ENCODE peak calls at places on chromosomes 13 and 19, in seven cellular contexts. A, S, U, R, C, M and D are unnamed samples.

GRCh38 chr19:2050991-2051770 is at the start of gene MKNK2:
- DNase-seq in A (peak), S (peak), U (peak), R (peak), C (peak), M (peak), D (peak)

GRCh38 chr19:57813919-57814504 is 701 bp downstream of the ZNF552 start:
- DNase-seq in A (no peak), S (no peak), U (no peak), R (no peak), C (no peak), M (peak), D (no peak)

GRCh38 chr13:40302351-40302750 is 364.1 kb downstream of the FOXO1 start:
- DNase-seq in A (no peak), S (no peak), U (no peak), R (no peak), C (no peak), M (no peak), D (no peak)

GRCh38 chr13:51502206-51502651 is 49.4 kb upstream of the INTS6 start:
- DNase-seq in A (no peak), S (no peak), U (no peak), R (no peak), C (no peak), M (no peak), D (no peak)

GRCh38 chr13:99258946-99259345 is 767 bp upstream of the GPR18 start:
- DNase-seq in A (no peak), S (no peak), U (no peak), R (no peak), C (no peak), M (no peak), D (no peak)

GRCh38 chr19:42254083-42254849 is 662 bp downstream of the ERF start:
- DNase-seq in A (peak), S (peak), U (peak), R (peak), C (peak), M (peak), D (peak)

GRCh38 chr13:52779028-52779612 is 39.5 kb upstream of the CNMD start:
- DNase-seq in A (no peak), S (no peak), U (no peak), R (no peak), C (no peak), M (no peak), D (no peak)

GRCh38 chr19:17156947-17157302 is 58.2 kb upstream of the USE1 start:
- DNase-seq in A (no peak), S (no peak), U (no peak), R (no peak), C (no peak), M (no peak), D (no peak)

GRCh38 chr19:47106819-47107200 is 6.8 kb downstream of the ZC3H4 start:
- DNase-seq in A (no peak), S (no peak), U (no peak), R (no peak), C (no peak), M (no peak), D (no peak)

GRCh38 chr19:33879818-33880575 is 83.3 kb downstream of the KCTD15 start:
- DNase-seq in A (peak), S (no peak), U (peak), R (no peak), C (no peak), M (peak), D (no peak)

GRCh38 chr13:97233499-97233898 is 11.4 kb downstream of the MBNL2 start:
- DNase-seq in A (no peak), S (no peak), U (no peak), R (no peak), C (no peak), M (no peak), D (no peak)

GRCh38 chr19:9796113-9796773 is 22.6 kb downstream of the FBXL12 start:
- DNase-seq in A (peak), S (peak), U (peak), R (peak), C (peak), M (peak), D (peak)

GRCh38 chr19:54462072-54462712 is 1.4 kb downstream of the LENG9 start:
- DNase-seq in A (no peak), S (no peak), U (peak), R (no peak), C (no peak), M (no peak), D (no peak)

GRCh38 chr13:94093652-94094310 is 385.7 kb downstream of the DCT start:
- DNase-seq in A (no peak), S (no peak), U (no peak), R (no peak), C (no peak), M (no peak), D (no peak)

GRCh38 chr13:30792257-30793000 is 57.1 kb downstream of the ALOX5AP start:
- DNase-seq in A (no peak), S (no peak), U (peak), R (no peak), C (no peak), M (peak), D (no peak)

GRCh38 chr19:8577247-8577646 is at the start of gene MYO1F:
- DNase-seq in A (no peak), S (peak), U (no peak), R (no peak), C (no peak), M (no peak), D (no peak)

GRCh38 chr13:99192480-99192879 is 8.2 kb upstream of the UBAC2 start:
- DNase-seq in A (no peak), S (no peak), U (no peak), R (no peak), C (no peak), M (no peak), D (no peak)

GRCh38 chr13:98405107-98405571 is 171.8 kb downstream of the STK24 start:
- DNase-seq in A (peak), S (no peak), U (peak), R (no peak), C (no peak), M (no peak), D (no peak)

GRCh38 chr19:2035590-2035991 is 15.5 kb downstream of the MKNK2 start:
- DNase-seq in A (peak), S (no peak), U (no peak), R (no peak), C (no peak), M (no peak), D (no peak)

GRCh38 chr19:50724522-50725217 is 1.5 kb downstream of the CLEC11A start:
- DNase-seq in A (peak), S (peak), U (peak), R (peak), C (peak), M (peak), D (peak)

GRCh38 chr19:10885241-10886169 is 14.2 kb downstream of the CARM1 start:
- DNase-seq in A (no peak), S (no peak), U (no peak), R (no peak), C (no peak), M (no peak), D (no peak)

GRCh38 chr13:50589651-50590054 is 253.8 kb downstream of the DLEU7 start:
- DNase-seq in A (no peak), S (no peak), U (no peak), R (no peak), C (no peak), M (no peak), D (no peak)

GRCh38 chr13:98878421-98879126 is 99.3 kb downstream of the DOCK9 start:
- DNase-seq in A (no peak), S (no peak), U (no peak), R (no peak), C (no peak), M (no peak), D (no peak)

GRCh38 chr13:106291006-106291405 is 244.5 kb downstream of the EFNB2 start:
- DNase-seq in A (no peak), S (no peak), U (no peak), R (no peak), C (no peak), M (no peak), D (no peak)

GRCh38 chr13:28650284-28650683 is 8.6 kb upstream of the POMP start:
- DNase-seq in A (no peak), S (no peak), U (no peak), R (no peak), C (no peak), M (no peak), D (no peak)

GRCh38 chr19:39170398-39171231 is 26.1 kb upstream of the NCCRP1 start:
- DNase-seq in A (no peak), S (no peak), U (no peak), R (no peak), C (no peak), M (no peak), D (no peak)

GRCh38 chr19:53254451-53255341 is at the start of gene ZNF677:
- DNase-seq in A (peak), S (peak), U (peak), R (peak), C (peak), M (peak), D (peak)

GRCh38 chr13:28380319-28380718 is 114.6 kb downstream of the FLT1 start:
- DNase-seq in A (no peak), S (no peak), U (no peak), R (no peak), C (no peak), M (no peak), D (no peak)

GRCh38 chr19:47613165-47614146 is 4.5 kb downstream of the BICRA start:
- DNase-seq in A (peak), S (no peak), U (no peak), R (no peak), C (peak), M (no peak), D (peak)

GRCh38 chr19:2528543-2529173 is 52.7 kb downstream of the GADD45B start:
- DNase-seq in A (no peak), S (no peak), U (no peak), R (no peak), C (no peak), M (peak), D (no peak)

GRCh38 chr19:28727835-28728159 is 485.2 kb downstream of the UQCRFS1 start:
- DNase-seq in A (no peak), S (no peak), U (no peak), R (no peak), C (no peak), M (no peak), D (no peak)

GRCh38 chr19:28726533-28726932 is 486.4 kb downstream of the UQCRFS1 start:
- DNase-seq in A (no peak), S (no peak), U (no peak), R (no peak), C (no peak), M (no peak), D (no peak)

GRCh38 chr19:28731113-28731512 is 481.8 kb downstream of the UQCRFS1 start:
- DNase-seq in A (no peak), S (no peak), U (no peak), R (no peak), C (no peak), M (no peak), D (no peak)

GRCh38 chr19:28731577-28731976 is 481.4 kb downstream of the UQCRFS1 start:
- DNase-seq in A (no peak), S (no peak), U (no peak), R (no peak), C (no peak), M (no peak), D (no peak)

GRCh38 chr19:28727133-28727834 is 485.7 kb downstream of the UQCRFS1 start:
- DNase-seq in A (peak), S (no peak), U (peak), R (no peak), C (peak), M (no peak), D (no peak)
- TF ChIP-seq CTCF in A (no peak), S (no peak), U (peak), R (no peak), C (peak), M (no peak), D (no peak)

DNA sequence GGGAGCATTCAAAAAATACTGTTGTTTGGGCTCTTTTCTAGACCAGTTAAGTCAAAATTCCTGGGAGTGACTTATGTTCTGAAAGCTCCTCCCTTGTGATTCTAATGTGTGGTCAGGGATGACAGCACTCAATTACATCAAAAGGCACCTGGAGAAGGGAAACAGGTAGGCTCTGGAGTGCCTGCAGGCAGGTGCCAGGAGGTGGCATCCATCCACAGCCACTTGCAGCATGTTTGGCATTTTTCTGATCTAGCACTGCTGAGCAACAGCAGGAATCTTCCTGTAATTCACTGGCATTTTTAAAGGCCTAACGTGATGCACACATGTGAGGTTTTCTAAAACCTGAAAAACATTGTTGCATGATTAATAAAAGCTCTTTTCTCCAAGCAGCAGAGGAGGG is 94.6 kb downstream of the CCNA1 start:
- DNase-seq in A (no peak), S (no peak), U (no peak), R (no peak), C (no peak), M (no peak), D (no peak)
- TF ChIP-seq CTCF in A (no peak), S (no peak), U (no peak), R (no peak), C (no peak), M (no peak), D (no peak)

GRCh38 chr13:25085125-25085742 is 10.7 kb upstream of the PABPC3 start:
- DNase-seq in A (peak), S (no peak), U (peak), R (no peak), C (peak), M (no peak), D (no peak)
- TF ChIP-seq CTCF in A (peak), S (no peak), U (peak), R (peak), C (peak), M (peak), D (peak)

GRCh38 chr19:18776288-18776594 is 14.9 kb downstream of the COMP start:
- DNase-seq in A (no peak), S (no peak), U (no peak), R (no peak), C (no peak), M (no peak), D (no peak)
- TF ChIP-seq CTCF in A (no peak), S (no peak), U (no peak), R (no peak), C (no peak), M (no peak), D (no peak)